ENCODE peak calls at places on chromosomes 2 and 18, in seven cellular contexts. U is Caco-2; B is epithelial cell of esophagus; A is CD8-positive, alpha-beta memory T cell; Q is NT2/D1; L is cardiac fibroblast; C is stomach. D is an unnamed sample.

GRCh38 chr2:88540346-88540745 is 86.9 kb downstream of the EIF2AK3 start:
- DNase-seq in U (no peak), B (peak), A (no peak), Q (no peak), L (peak), C (no peak), D (no peak)

GRCh38 chr18:53944721-53945120 is 279.7 kb downstream of the MBD2 start:
- DNase-seq in U (peak), B (peak), A (peak), Q (peak), L (no peak), C (no peak), D (peak)

GRCh38 chr2:21822505-21822904 is 698.7 kb downstream of the TDRD15 start:
- DNase-seq in U (no peak), B (no peak), A (no peak), Q (no peak), L (no peak), C (no peak), D (no peak)

GRCh38 chr2:134936691-134937090 is 18.1 kb downstream of the CCNT2 start:
- DNase-seq in U (no peak), B (no peak), A (no peak), Q (no peak), L (no peak), C (no peak), D (peak)

GRCh38 chr2:225010804-225011203 is 31.5 kb downstream of the DOCK10 start:
- DNase-seq in U (no peak), B (peak), A (no peak), Q (no peak), L (peak), C (no peak), D (no peak)

GRCh38 chr2:139813340-139813739 is 1033.2 kb upstream of the NXPH2 start:
- DNase-seq in U (no peak), B (no peak), A (no peak), Q (no peak), L (no peak), C (no peak), D (no peak)

GRCh38 chr2:1132328-1132964 is 181.8 kb downstream of the SNTG2 start:
- DNase-seq in U (no peak), B (no peak), A (no peak), Q (no peak), L (no peak), C (no peak), D (no peak)

GRCh38 chr2:207836526-207837133 is 66.9 kb upstream of the FZD5 start:
- DNase-seq in U (no peak), B (no peak), A (no peak), Q (no peak), L (no peak), C (peak), D (no peak)

GRCh38 chr18:72075040-72075439 is 469.1 kb downstream of the CBLN2 start:
- DNase-seq in U (no peak), B (no peak), A (no peak), Q (no peak), L (no peak), C (no peak), D (no peak)

GRCh38 chr18:789397-789796 is 22.6 kb downstream of the YES1 start:
- DNase-seq in U (no peak), B (no peak), A (no peak), Q (no peak), L (no peak), C (no peak), D (no peak)

GRCh38 chr2:28055325-28055970 is 164.9 kb downstream of the BABAM2 start:
- DNase-seq in U (no peak), B (peak), A (no peak), Q (no peak), L (peak), C (no peak), D (no peak)

GRCh38 chr2:241110607-241111442 is 8.7 kb upstream of the MTERF4 start:
- DNase-seq in U (no peak), B (no peak), A (peak), Q (no peak), L (no peak), C (no peak), D (no peak)

GRCh38 chr2:160742679-160743078 is 249.1 kb upstream of the RBMS1 start:
- DNase-seq in U (no peak), B (peak), A (no peak), Q (no peak), L (peak), C (no peak), D (no peak)

GRCh38 chr2:63962186-63962585 is 57.0 kb downstream of the VPS54 start:
- DNase-seq in U (no peak), B (no peak), A (no peak), Q (no peak), L (no peak), C (no peak), D (no peak)
- H3K4me3 ChIP-seq in U (no peak), B (no peak), A (no peak), Q (no peak), L (no peak), C (no peak), D (no peak)

DNA sequence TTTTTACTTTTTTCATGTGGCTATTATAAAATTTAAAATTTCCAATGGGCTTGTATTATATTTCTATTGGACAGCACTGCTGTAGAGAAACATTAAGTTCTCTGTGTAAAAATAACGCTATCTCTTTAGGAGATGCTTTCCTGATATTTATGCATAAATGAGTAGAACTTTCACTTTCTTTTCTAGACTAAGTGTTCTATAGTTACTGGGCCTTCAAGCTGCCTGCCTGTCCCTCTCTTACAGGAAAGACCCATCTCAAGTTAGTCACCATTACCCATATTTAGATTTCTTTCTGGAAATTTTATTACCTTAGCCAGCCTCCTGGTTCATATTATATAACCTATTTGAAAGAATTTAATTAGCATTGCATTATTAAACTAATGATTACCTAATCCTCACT is 4.8 kb downstream of the ITGA4 start:
- DNase-seq in U (no peak), B (no peak), A (no peak), Q (no peak), L (no peak), C (no peak), D (no peak)
- H3K4me3 ChIP-seq in U (no peak), B (no peak), A (peak), Q (no peak), L (no peak), C (no peak), D (no peak)

GRCh38 chr2:230869691-230870543 is 5.2 kb downstream of the ITM2C start:
- DNase-seq in U (no peak), B (no peak), A (no peak), Q (no peak), L (no peak), C (peak), D (no peak)
- H3K4me3 ChIP-seq in U (no peak), B (no peak), A (no peak), Q (peak), L (no peak), C (no peak), D (no peak)

GRCh38 chr18:13137041-13137938 is 81.3 kb upstream of the LDLRAD4 start:
- DNase-seq in U (no peak), B (peak), A (peak), Q (no peak), L (peak), C (peak), D (no peak)
- H3K4me3 ChIP-seq in U (peak), B (peak), A (peak), Q (peak), L (peak), C (peak), D (no peak)

GRCh38 chr2:42192642-42193566 is 23.8 kb downstream of the EML4 start:
- DNase-seq in U (no peak), B (no peak), A (no peak), Q (no peak), L (no peak), C (no peak), D (no peak)
- H3K4me3 ChIP-seq in U (no peak), B (no peak), A (no peak), Q (no peak), L (no peak), C (no peak), D (no peak)

GRCh38 chr2:172101008-172101706 is 1.5 kb downstream of the DLX2 start:
- DNase-seq in U (no peak), B (no peak), A (no peak), Q (no peak), L (no peak), C (no peak), D (no peak)

GRCh38 chr2:172100080-172101007 is 2.4 kb downstream of the DLX2 start:
- DNase-seq in U (peak), B (no peak), A (no peak), Q (no peak), L (no peak), C (no peak), D (no peak)

GRCh38 chr2:172098287-172098649 is 4.4 kb downstream of the DLX2 start:
- DNase-seq in U (no peak), B (no peak), A (no peak), Q (no peak), L (no peak), C (no peak), D (no peak)

GRCh38 chr2:172098650-172099471 is 3.8 kb downstream of the DLX2 start:
- DNase-seq in U (peak), B (peak), A (no peak), Q (no peak), L (peak), C (no peak), D (no peak)

DNA sequence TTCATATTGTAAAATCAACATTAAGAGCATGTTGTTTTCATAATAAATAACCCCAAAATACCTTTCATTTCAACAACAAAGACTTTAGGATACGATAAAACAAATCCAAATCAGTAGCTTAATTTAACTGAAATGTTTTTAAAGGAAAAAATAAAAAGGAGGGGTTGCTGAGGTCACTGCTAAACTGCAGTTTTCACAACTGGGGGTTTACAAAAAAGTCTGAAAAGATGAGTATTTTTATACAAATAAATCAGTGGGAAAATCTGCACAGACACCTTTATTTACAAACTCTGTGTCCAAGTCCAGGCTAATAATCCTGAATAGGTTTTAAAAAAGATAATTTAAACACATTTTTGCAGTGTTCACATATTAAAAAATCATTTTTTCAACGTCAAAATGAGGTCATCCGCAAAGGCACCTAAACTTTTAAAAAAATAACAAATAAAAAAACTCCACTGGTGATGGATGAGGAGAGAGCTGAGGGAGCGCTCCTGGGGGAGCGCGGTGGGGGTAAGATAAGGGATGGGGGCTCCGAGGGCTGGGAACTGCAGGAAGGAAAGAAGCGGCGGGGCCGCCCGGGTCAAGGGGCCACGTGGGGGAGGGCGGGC is 3.1 kb downstream of the DLX2 start:
- DNase-seq in U (no peak), B (no peak), A (no peak), Q (no peak), L (no peak), C (no peak), D (no peak)
- H3K4me3 ChIP-seq in U (peak), B (peak), A (no peak), Q (peak), L (peak), C (peak), D (no peak)

DNA sequence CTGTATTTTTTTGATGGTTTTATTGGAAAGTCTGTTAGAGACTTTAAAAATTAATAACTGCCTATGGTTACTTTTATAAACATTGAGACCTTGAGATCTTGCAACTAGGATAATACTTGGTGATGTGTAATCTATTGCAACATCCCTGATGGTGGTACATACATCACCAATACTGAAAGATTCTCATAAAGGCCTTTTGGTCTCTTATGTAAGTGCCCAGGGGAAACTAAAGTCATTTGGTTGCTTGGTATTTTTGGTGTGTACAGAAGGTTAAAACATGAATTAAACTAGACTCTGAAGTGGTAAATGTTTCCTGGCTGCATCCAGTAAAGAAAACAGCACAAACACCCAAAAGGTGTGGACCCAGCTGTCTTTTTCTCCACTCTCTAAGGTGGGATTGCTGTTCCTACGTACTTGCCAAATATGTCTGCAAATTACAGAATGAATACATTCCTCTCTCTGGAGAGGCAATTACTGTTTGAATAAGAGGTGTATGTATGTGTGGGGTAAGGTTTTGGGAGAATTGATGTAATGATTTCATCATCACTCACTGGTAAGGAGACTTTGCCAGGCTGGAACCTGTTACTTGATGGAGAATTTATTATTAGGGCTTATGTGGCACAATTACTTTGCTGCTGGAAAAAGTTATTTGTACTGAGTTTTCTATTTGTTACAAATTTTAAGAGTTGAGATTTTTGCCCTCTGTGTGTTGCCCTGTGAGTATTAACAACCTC is 3.6 kb downstream of the B3GNT2 start:
- DNase-seq in U (no peak), B (peak), A (peak), Q (no peak), L (peak), C (no peak), D (no peak)
- H3K4me3 ChIP-seq in U (no peak), B (no peak), A (peak), Q (no peak), L (no peak), C (no peak), D (no peak)

GRCh38 chr2:37827455-37827854 is 97.6 kb upstream of the RMDN2 start:
- DNase-seq in U (no peak), B (no peak), A (no peak), Q (no peak), L (no peak), C (no peak), D (no peak)
- H3K4me3 ChIP-seq in U (no peak), B (no peak), A (no peak), Q (no peak), L (no peak), C (no peak), D (no peak)

DNA sequence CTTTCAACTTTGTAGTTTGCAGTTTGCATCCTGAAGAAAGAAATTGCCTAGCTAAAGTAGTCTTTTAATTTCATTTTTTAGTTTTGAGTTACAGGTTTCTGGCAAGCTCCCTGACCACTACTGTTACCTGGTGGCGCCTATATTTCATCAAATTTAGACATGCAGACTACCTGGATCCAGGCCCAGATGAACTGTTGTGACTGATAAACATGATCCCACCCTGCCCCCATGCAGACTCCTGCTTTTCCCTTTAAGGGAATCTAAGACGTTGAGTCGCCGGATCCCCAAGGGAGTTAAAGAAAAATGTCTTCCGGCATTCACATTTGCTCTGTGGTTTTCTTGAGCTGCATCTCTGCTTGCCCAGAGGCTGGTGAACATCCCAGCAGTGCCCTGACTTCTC is 22.2 kb downstream of the METAP1D start:
- DNase-seq in U (no peak), B (no peak), A (no peak), Q (no peak), L (peak), C (no peak), D (no peak)
- H3K4me3 ChIP-seq in U (no peak), B (no peak), A (no peak), Q (no peak), L (no peak), C (no peak), D (no peak)